ENCODE peak calls at places on chromosomes 4 and X, in ten cellular contexts. U is ovary, M is heart left ventricle, Y is breast epithelium, E is H1, T is right lobe of liver, Q is A549, B is esophagus squamous epithelium, X is prostate gland, Z is tibial nerve. L is an unnamed sample. For H3K4me1, the result is how much of the 10 kb centered on the place peaks cover.

GRCh38 chr4:122205687-122206086 is 53.6 kb downstream of the BLTP1 start:
- DNase-seq in U (no peak), M (no peak), Y (no peak), E (no peak), T (no peak), Q (peak), B (no peak), X (no peak), Z (no peak), L (no peak)

GRCh38 chrX:3124041-3124440 is 82.8 kb downstream of the ARSF start:
- DNase-seq in U (no peak), M (no peak), Y (no peak), E (no peak), T (no peak), Q (no peak), B (no peak), X (no peak), Z (no peak), L (no peak)

GRCh38 chr4:176845636-176846035 is 52.9 kb upstream of the VEGFC start:
- DNase-seq in U (no peak), M (no peak), Y (no peak), E (no peak), T (no peak), Q (no peak), B (no peak), X (no peak), Z (no peak), L (no peak)

GRCh38 chr4:177251237-177251636 is 58.4 kb upstream of the NEIL3 start:
- DNase-seq in U (no peak), M (no peak), Y (no peak), E (no peak), T (no peak), Q (no peak), B (no peak), X (no peak), Z (no peak), L (no peak)

GRCh38 chr4:106315476-106315967 is 487 bp downstream of the TBCK start:
- DNase-seq in U (no peak), M (no peak), Y (peak), E (no peak), T (no peak), Q (no peak), B (peak), X (peak), Z (no peak), L (no peak)

GRCh38 chr4:16857425-16857824 is 41.0 kb downstream of the LDB2 start:
- DNase-seq in U (no peak), M (no peak), Y (no peak), E (no peak), T (no peak), Q (no peak), B (no peak), X (no peak), Z (no peak), L (no peak)

GRCh38 chr4:125316781-125317525 is 2.2 kb downstream of the FAT4 start:
- DNase-seq in U (peak), M (peak), Y (no peak), E (peak), T (peak), Q (peak), B (no peak), X (no peak), Z (no peak), L (peak)

GRCh38 chr4:51894246-51894645 is 51.3 kb downstream of the DCUN1D4 start:
- DNase-seq in U (no peak), M (no peak), Y (no peak), E (no peak), T (no peak), Q (peak), B (no peak), X (no peak), Z (no peak), L (no peak)

GRCh38 chrX:40174594-40175415 is 77.0 kb upstream of the BCOR start:
- DNase-seq in U (peak), M (peak), Y (no peak), E (peak), T (peak), Q (peak), B (no peak), X (no peak), Z (no peak), L (peak)

GRCh38 chr4:110344165-110344564 is 131.8 kb upstream of the ENPEP start:
- DNase-seq in U (no peak), M (no peak), Y (no peak), E (no peak), T (no peak), Q (peak), B (no peak), X (no peak), Z (no peak), L (no peak)

GRCh38 chr4:129751646-129752045 is 655.7 kb downstream of the C4orf33 start:
- DNase-seq in U (no peak), M (no peak), Y (no peak), E (no peak), T (no peak), Q (no peak), B (no peak), X (no peak), Z (no peak), L (no peak)

GRCh38 chr4:88613417-88613875 is 21.2 kb downstream of the HERC3 start:
- DNase-seq in U (no peak), M (no peak), Y (no peak), E (no peak), T (no peak), Q (no peak), B (no peak), X (no peak), Z (no peak), L (no peak)
- H3K4me1 ChIP-seq in U (under half), M (under half), Y (under half), E (under half), T (under half), Q (half or more), B (half or more), X (under half), Z (under half), L (under half)

DNA sequence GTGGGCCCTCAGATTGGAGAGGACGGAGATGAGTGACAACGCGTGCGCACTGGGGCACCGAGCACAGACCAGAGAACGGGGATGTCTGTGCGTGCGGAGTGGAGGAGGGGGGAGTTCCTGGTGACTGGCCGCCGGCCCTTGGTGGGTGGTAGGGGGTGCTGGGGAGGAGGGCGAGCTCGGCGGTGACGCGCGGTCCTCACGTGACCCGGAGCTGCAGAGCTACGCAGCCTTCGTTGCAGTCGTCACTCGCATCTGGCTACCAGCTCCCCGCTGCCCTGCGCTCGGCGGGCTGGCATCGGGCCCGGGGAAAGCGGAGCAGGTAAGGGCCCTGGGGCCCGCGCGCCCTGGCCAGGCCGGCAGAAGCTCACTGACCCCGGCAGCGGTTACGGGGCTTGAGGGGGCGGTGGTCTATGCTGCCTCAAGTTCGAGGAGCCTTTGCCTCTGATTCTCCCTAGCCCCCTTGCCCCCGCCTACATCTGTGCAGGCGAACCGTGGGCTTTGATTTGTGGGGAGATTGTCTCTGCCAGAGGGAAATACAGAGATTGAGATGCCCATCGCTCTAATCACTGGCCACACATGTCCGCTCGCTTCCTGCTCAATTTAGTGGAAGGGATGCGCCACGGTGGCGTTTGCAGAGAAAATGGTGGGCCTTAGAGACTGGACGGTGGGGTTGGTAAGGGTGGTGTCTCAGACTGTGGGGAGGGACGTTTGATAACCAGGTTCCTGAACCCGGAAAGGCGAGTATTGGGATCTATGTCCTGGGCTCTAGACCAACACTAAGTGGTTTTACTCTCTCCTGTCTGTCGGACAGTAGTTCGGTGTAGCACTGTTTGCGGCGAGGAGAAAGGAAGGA is at the start of gene ARMCX4:
- DNase-seq in U (peak), M (peak), Y (peak), E (peak), T (peak), Q (no peak), B (no peak), X (peak), Z (peak), L (peak)
- TF ChIP-seq POLR2A in U (peak), M (no peak), Y (no peak), E (peak), T (no peak), Q (no peak), B (no peak), X (peak), Z (peak), L (no peak)

DNA sequence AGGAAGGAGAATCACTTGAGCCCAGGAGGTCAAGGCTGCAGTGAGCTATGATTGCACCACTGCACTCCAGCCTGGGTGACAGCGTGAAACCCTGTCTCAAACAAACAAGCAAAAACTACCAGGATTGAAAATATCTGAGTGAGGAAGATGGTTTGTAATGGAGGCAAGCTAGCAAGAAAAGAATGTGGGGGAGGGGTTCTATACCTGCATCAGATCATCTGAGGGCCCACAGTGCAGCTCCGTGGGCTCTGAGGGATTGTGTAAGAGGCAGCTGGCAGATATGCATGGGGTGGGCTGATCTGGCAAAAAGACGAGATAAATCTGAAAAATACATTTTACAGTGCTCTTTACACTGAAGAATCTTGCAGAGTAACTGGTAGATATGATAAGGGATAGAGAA is 28.9 kb upstream of the CHRNA9 start:
- DNase-seq in U (no peak), M (no peak), Y (no peak), E (no peak), T (no peak), Q (no peak), B (no peak), X (no peak), Z (no peak), L (no peak)
- H3K4me1 ChIP-seq in U (under half), M (under half), Y (under half), E (under half), T (under half), Q (under half), B (under half), X (under half), Z (under half), L (under half)

DNA sequence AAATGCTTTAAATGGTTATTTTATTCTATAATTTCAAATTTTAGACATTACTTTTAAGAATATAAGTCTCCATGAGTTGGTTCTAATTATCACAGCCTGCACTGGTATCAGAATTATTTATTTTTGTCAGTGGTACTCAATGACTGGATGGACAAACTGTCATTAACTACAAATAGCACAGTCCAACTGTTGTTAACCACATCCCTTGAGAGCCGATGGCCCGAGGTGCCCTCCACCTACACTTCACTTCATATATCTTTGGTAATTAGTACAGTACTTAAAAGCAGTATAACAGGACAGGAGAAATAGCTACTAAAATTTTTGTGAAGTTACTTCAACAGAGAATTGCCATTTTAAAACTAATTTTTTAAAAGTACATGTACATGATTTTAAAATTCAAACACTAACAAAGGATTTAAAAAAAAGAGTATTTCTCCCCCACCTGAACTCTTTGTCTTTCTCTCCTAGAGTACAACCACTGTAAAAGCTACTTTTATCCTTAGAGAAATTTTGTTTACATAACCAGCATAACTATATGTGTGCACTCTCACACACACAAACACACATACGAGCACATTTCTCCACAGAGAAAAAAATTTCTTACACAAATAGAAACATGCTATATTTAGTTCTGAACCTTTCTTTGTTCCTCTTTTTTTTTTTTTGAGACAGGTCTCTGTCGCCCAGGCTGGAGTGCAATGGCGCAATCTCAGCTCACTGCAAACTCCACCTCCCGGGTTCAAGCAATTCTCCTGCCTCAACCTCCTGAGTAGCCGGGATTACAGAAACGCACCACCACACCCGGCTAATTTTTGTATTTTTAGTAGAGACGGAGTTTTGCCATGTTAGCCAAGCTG is 6.5 kb downstream of the TIFA start:
- DNase-seq in U (no peak), M (no peak), Y (no peak), E (no peak), T (no peak), Q (no peak), B (no peak), X (no peak), Z (no peak), L (no peak)
- TF ChIP-seq POLR2A in U (no peak), M (no peak), Y (no peak), E (no peak), T (no peak), Q (no peak), B (no peak), X (no peak), Z (no peak), L (no peak)

GRCh38 chrX:19462231-19462630 is 53.1 kb downstream of the MAP3K15 start:
- DNase-seq in U (no peak), M (no peak), Y (no peak), E (no peak), T (no peak), Q (no peak), B (no peak), X (no peak), Z (no peak), L (no peak)
- H3K4me1 ChIP-seq in U (under half), M (under half), Y (under half), E (under half), T (under half), Q (under half), B (under half), X (under half), Z (under half), L (under half)

L was measured in testis.